ENCODE peak calls at places on chromosome 3, in eight cellular contexts. One of them, this sample, is unnamed.

GRCh38 chr3:71725279-71725991 is at the start of gene EIF4E3:
- DNase-seq in dorsolateral prefrontal cortex: no peak
- DNase-seq in stomach: peak
- DNase-seq in BE2C: peak
- DNase-seq in heart left ventricle: peak
- DNase-seq in uterus: peak
- DNase-seq in GM23248: peak
- DNase-seq in lower leg skin: no peak
- DNase-seq in this sample: peak

GRCh38 chr3:38130631-38131065 is 6.3 kb downstream of the ACAA1 start:
- DNase-seq in GM23248: no peak
- DNase-seq in heart left ventricle: no peak
- DNase-seq in BE2C: no peak
- DNase-seq in lower leg skin: peak
- DNase-seq in stomach: peak
- DNase-seq in uterus: no peak
- DNase-seq in dorsolateral prefrontal cortex: no peak
- DNase-seq in this sample: no peak

GRCh38 chr3:136938334-136938733 is 19.4 kb upstream of the IL20RB start:
- DNase-seq in GM23248: peak
- DNase-seq in uterus: no peak
- DNase-seq in stomach: no peak
- DNase-seq in lower leg skin: no peak
- DNase-seq in BE2C: no peak
- DNase-seq in heart left ventricle: no peak
- DNase-seq in dorsolateral prefrontal cortex: no peak
- DNase-seq in this sample: peak

GRCh38 chr3:8576841-8577553 is 67.6 kb downstream of the SSUH2 start:
- DNase-seq in heart left ventricle: no peak
- DNase-seq in stomach: no peak
- DNase-seq in GM23248: peak
- DNase-seq in lower leg skin: no peak
- DNase-seq in uterus: no peak
- DNase-seq in BE2C: no peak
- DNase-seq in dorsolateral prefrontal cortex: no peak
- DNase-seq in this sample: no peak

GRCh38 chr3:178560759-178561158 is 24.5 kb downstream of the KCNMB2 start:
- DNase-seq in BE2C: no peak
- DNase-seq in heart left ventricle: no peak
- DNase-seq in dorsolateral prefrontal cortex: no peak
- DNase-seq in lower leg skin: no peak
- DNase-seq in stomach: no peak
- DNase-seq in uterus: no peak
- DNase-seq in GM23248: no peak
- DNase-seq in this sample: no peak

GRCh38 chr3:5726618-5727017 is 539.1 kb downstream of the EDEM1 start:
- DNase-seq in stomach: no peak
- DNase-seq in GM23248: no peak
- DNase-seq in heart left ventricle: no peak
- DNase-seq in BE2C: no peak
- DNase-seq in lower leg skin: no peak
- DNase-seq in dorsolateral prefrontal cortex: no peak
- DNase-seq in uterus: no peak
- DNase-seq in this sample: no peak

GRCh38 chr3:114756506-114757279 is 390.4 kb downstream of the ZBTB20 start:
- DNase-seq in dorsolateral prefrontal cortex: no peak
- DNase-seq in BE2C: no peak
- DNase-seq in uterus: peak
- DNase-seq in lower leg skin: no peak
- DNase-seq in heart left ventricle: peak
- DNase-seq in stomach: no peak
- DNase-seq in GM23248: peak
- DNase-seq in this sample: peak

GRCh38 chr3:152362086-152362485 is 93.4 kb downstream of the MBNL1 start:
- DNase-seq in BE2C: peak
- DNase-seq in GM23248: no peak
- DNase-seq in lower leg skin: no peak
- DNase-seq in heart left ventricle: no peak
- DNase-seq in dorsolateral prefrontal cortex: peak
- DNase-seq in uterus: no peak
- DNase-seq in stomach: no peak
- DNase-seq in this sample: no peak

GRCh38 chr3:132167870-132168269 is 133.1 kb upstream of the CPNE4 start:
- DNase-seq in GM23248: no peak
- DNase-seq in heart left ventricle: no peak
- DNase-seq in BE2C: no peak
- DNase-seq in lower leg skin: no peak
- DNase-seq in uterus: no peak
- DNase-seq in dorsolateral prefrontal cortex: no peak
- DNase-seq in stomach: no peak
- DNase-seq in this sample: no peak

DNA sequence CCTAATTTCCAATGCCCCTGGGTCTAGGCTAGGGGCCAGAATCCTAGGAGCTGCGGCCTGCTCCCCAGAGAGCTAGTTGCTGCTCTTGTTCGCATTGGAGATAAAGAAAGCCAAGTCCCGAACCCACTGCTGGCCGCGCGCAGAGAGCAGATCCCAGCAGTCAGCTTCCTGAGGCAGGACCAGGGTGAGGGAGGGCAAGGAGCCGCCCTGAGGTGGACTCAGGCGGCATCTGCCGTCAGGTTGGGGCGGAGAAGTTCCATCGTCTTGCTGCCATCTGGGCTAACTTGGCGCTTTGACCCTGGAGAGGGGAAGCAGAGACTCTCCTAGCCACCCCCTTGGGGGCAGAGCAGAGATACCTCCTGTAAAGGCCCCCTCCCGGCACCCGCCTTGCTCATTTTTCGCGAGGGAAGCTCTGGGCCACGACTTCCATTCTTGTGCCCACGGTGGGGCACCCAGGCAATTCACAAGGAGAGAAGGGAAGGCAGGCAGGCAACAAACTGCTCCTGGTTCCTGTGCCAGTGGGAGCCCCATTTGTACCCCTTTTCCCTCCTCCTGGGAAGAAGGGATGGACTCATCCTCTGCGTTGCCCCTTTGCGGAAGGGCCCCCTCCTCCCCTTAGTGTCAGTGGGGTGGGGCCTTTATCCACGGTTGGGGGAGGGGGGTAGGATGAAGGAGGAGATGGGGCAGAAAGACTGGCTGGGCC is 640 bp downstream of the ZIC4 start:
- DNase-seq in stomach: no peak
- DNase-seq in heart left ventricle: no peak
- DNase-seq in dorsolateral prefrontal cortex: no peak
- DNase-seq in uterus: no peak
- DNase-seq in BE2C: no peak
- DNase-seq in lower leg skin: peak
- DNase-seq in GM23248: no peak
- DNase-seq in this sample: no peak
- H3K4me3 ChIP-seq in stomach: no peak
- H3K4me3 ChIP-seq in heart left ventricle: no peak
- H3K4me3 ChIP-seq in dorsolateral prefrontal cortex: peak
- H3K4me3 ChIP-seq in uterus: no peak
- H3K4me3 ChIP-seq in BE2C: no peak
- H3K4me3 ChIP-seq in lower leg skin: no peak
- H3K4me3 ChIP-seq in GM23248: no peak
- H3K4me3 ChIP-seq in this sample: no peak

GRCh38 chr3:69118555-69118954 is 3.8 kb downstream of the LMOD3 start:
- DNase-seq in uterus: no peak
- DNase-seq in BE2C: no peak
- DNase-seq in heart left ventricle: no peak
- DNase-seq in dorsolateral prefrontal cortex: no peak
- DNase-seq in stomach: no peak
- DNase-seq in lower leg skin: no peak
- DNase-seq in GM23248: no peak
- DNase-seq in this sample: no peak

GRCh38 chr3:69116162-69116561 is 6.2 kb downstream of the LMOD3 start:
- DNase-seq in lower leg skin: no peak
- DNase-seq in dorsolateral prefrontal cortex: no peak
- DNase-seq in stomach: no peak
- DNase-seq in uterus: no peak
- DNase-seq in heart left ventricle: no peak
- DNase-seq in GM23248: no peak
- DNase-seq in BE2C: no peak
- DNase-seq in this sample: no peak

GRCh38 chr3:69115731-69116130 is 6.7 kb downstream of the LMOD3 start:
- DNase-seq in lower leg skin: no peak
- DNase-seq in stomach: no peak
- DNase-seq in dorsolateral prefrontal cortex: no peak
- DNase-seq in heart left ventricle: no peak
- DNase-seq in GM23248: peak
- DNase-seq in BE2C: no peak
- DNase-seq in uterus: no peak
- DNase-seq in this sample: peak

GRCh38 chr3:69119138-69119537 is 3.3 kb downstream of the LMOD3 start:
- DNase-seq in dorsolateral prefrontal cortex: no peak
- DNase-seq in lower leg skin: no peak
- DNase-seq in uterus: no peak
- DNase-seq in heart left ventricle: no peak
- DNase-seq in GM23248: no peak
- DNase-seq in BE2C: no peak
- DNase-seq in stomach: no peak
- DNase-seq in this sample: no peak

DNA sequence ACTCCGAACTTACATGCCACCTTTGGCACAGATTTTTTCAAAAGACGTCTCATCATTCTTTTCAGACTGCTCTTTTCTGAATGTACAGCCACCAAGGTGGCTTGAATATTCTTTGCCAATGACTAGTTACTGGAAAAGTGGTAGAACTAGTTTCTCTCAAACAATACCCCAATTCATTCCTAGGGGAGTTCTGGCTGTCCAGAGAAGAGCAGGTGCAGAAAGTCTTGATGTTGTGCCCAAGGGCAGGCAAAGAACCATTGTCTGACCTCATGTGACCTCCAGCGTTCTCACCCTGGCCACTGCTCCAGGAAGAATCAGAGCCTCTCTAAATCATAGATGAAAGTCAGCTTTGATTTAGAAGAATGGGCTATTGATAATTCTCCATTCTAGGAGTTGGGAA is 5.5 kb downstream of the LMOD3 start:
- DNase-seq in stomach: peak
- DNase-seq in GM23248: no peak
- DNase-seq in heart left ventricle: no peak
- DNase-seq in BE2C: no peak
- DNase-seq in lower leg skin: no peak
- DNase-seq in uterus: no peak
- DNase-seq in dorsolateral prefrontal cortex: peak
- DNase-seq in this sample: no peak
- H3K4me3 ChIP-seq in stomach: no peak
- H3K4me3 ChIP-seq in GM23248: no peak
- H3K4me3 ChIP-seq in heart left ventricle: no peak
- H3K4me3 ChIP-seq in BE2C: no peak
- H3K4me3 ChIP-seq in lower leg skin: no peak
- H3K4me3 ChIP-seq in uterus: no peak
- H3K4me3 ChIP-seq in dorsolateral prefrontal cortex: no peak
- H3K4me3 ChIP-seq in this sample: no peak

DNA sequence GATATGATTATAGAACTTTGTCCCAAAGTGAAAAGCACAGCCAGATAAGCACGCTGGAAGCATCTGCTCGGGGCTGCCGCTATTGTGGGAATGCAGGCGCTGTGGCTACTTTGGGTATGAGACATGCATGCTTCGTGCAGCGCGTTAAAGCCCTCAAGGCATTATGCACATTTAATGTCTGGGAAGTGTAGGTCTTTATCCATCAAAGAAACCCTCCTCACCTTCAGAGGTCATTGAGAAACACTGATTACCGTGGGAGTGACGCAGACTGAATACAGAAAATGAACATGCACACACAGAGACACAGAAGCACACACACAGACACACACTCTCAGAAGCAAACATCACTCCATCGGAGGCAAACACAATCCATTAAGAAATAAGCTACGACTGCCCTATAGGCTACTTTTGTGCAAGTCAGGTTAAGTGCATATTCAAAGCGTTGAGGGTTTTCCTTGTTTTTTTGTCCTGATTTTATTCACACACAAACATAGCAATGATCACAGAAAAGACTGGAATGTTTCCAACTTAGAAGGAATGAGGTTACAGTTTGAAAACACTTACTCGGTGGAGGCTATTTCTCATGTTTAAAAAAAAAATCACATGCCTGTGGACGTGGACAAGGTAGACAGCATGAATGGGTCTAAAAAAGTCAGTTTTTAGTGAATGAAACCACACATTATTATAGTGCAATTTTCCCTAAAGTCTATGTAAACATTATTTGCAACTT is 68.5 kb downstream of the PLCH1 start:
- DNase-seq in stomach: peak
- DNase-seq in dorsolateral prefrontal cortex: peak
- DNase-seq in heart left ventricle: no peak
- DNase-seq in uterus: no peak
- DNase-seq in lower leg skin: no peak
- DNase-seq in GM23248: peak
- DNase-seq in BE2C: peak
- DNase-seq in this sample: peak
- H3K4me3 ChIP-seq in stomach: peak
- H3K4me3 ChIP-seq in dorsolateral prefrontal cortex: peak
- H3K4me3 ChIP-seq in heart left ventricle: no peak
- H3K4me3 ChIP-seq in uterus: peak
- H3K4me3 ChIP-seq in lower leg skin: no peak
- H3K4me3 ChIP-seq in GM23248: peak
- H3K4me3 ChIP-seq in BE2C: no peak
- H3K4me3 ChIP-seq in this sample: no peak

GRCh38 chr3:182723596-182723995 is 69.7 kb upstream of the ATP11B start:
- DNase-seq in BE2C: no peak
- DNase-seq in lower leg skin: no peak
- DNase-seq in dorsolateral prefrontal cortex: no peak
- DNase-seq in stomach: no peak
- DNase-seq in heart left ventricle: no peak
- DNase-seq in uterus: no peak
- DNase-seq in GM23248: no peak
- DNase-seq in this sample: no peak

GRCh38 chr3:182726258-182727142 is 66.8 kb upstream of the ATP11B start:
- DNase-seq in BE2C: no peak
- DNase-seq in lower leg skin: no peak
- DNase-seq in dorsolateral prefrontal cortex: no peak
- DNase-seq in uterus: no peak
- DNase-seq in stomach: no peak
- DNase-seq in heart left ventricle: no peak
- DNase-seq in GM23248: no peak
- DNase-seq in this sample: no peak

GRCh38 chr3:182728248-182728647 is 65.1 kb upstream of the ATP11B start:
- DNase-seq in dorsolateral prefrontal cortex: no peak
- DNase-seq in lower leg skin: no peak
- DNase-seq in BE2C: no peak
- DNase-seq in GM23248: no peak
- DNase-seq in stomach: no peak
- DNase-seq in uterus: no peak
- DNase-seq in heart left ventricle: no peak
- DNase-seq in this sample: no peak

GRCh38 chr3:182722938-182723337 is 70.4 kb upstream of the ATP11B start:
- DNase-seq in lower leg skin: no peak
- DNase-seq in stomach: no peak
- DNase-seq in dorsolateral prefrontal cortex: no peak
- DNase-seq in GM23248: peak
- DNase-seq in uterus: no peak
- DNase-seq in heart left ventricle: no peak
- DNase-seq in BE2C: peak
- DNase-seq in this sample: no peak

GRCh38 chr3:182725372-182726251 is 67.7 kb upstream of the ATP11B start:
- DNase-seq in dorsolateral prefrontal cortex: no peak
- DNase-seq in BE2C: peak
- DNase-seq in stomach: peak
- DNase-seq in uterus: no peak
- DNase-seq in lower leg skin: no peak
- DNase-seq in heart left ventricle: no peak
- DNase-seq in GM23248: peak
- DNase-seq in this sample: no peak
- H3K4me3 ChIP-seq in dorsolateral prefrontal cortex: no peak
- H3K4me3 ChIP-seq in BE2C: peak
- H3K4me3 ChIP-seq in stomach: no peak
- H3K4me3 ChIP-seq in uterus: no peak
- H3K4me3 ChIP-seq in lower leg skin: no peak
- H3K4me3 ChIP-seq in heart left ventricle: no peak
- H3K4me3 ChIP-seq in GM23248: peak
- H3K4me3 ChIP-seq in this sample: no peak

This sample was measured in cardiac muscle cell.